ENCODE peak calls at places on chromosomes 12 and 14, in nine cellular contexts. One of them, this sample, is unnamed.

GRCh38 chr12:13173012-13173441 is 23.5 kb upstream of the EMP1 start:
- DNase-seq in mucosa of gallbladder: no peak
- DNase-seq in LoVo: no peak
- DNase-seq in stimulated activated CD8-positive, alpha-beta memory T cell treated with anti-CD3 and anti-CD28 coated beads, Interleukin-4, amount 100 ng/mL, for 1 hour: no peak
- DNase-seq in Calu3: no peak
- DNase-seq in renal cortical epithelial cell: peak
- DNase-seq in right cardiac atrium: no peak
- DNase-seq in heart left ventricle: no peak
- DNase-seq in NCI-H460: no peak
- DNase-seq in this sample: peak

GRCh38 chr12:11978985-11979384 is 91.8 kb upstream of the BCL2L14 start:
- DNase-seq in stimulated activated CD8-positive, alpha-beta memory T cell treated with anti-CD3 and anti-CD28 coated beads, Interleukin-4, amount 100 ng/mL, for 1 hour: no peak
- DNase-seq in renal cortical epithelial cell: peak
- DNase-seq in mucosa of gallbladder: no peak
- DNase-seq in Calu3: no peak
- DNase-seq in NCI-H460: no peak
- DNase-seq in LoVo: no peak
- DNase-seq in right cardiac atrium: no peak
- DNase-seq in heart left ventricle: no peak
- DNase-seq in this sample: no peak

GRCh38 chr12:21757665-21758064 is 16.8 kb downstream of the KCNJ8 start:
- DNase-seq in NCI-H460: no peak
- DNase-seq in right cardiac atrium: no peak
- DNase-seq in mucosa of gallbladder: no peak
- DNase-seq in LoVo: no peak
- DNase-seq in renal cortical epithelial cell: no peak
- DNase-seq in heart left ventricle: no peak
- DNase-seq in stimulated activated CD8-positive, alpha-beta memory T cell treated with anti-CD3 and anti-CD28 coated beads, Interleukin-4, amount 100 ng/mL, for 1 hour: no peak
- DNase-seq in Calu3: no peak
- DNase-seq in this sample: no peak

GRCh38 chr12:4274396-4274959 is 916 bp downstream of the CCND2 start:
- DNase-seq in right cardiac atrium: peak
- DNase-seq in stimulated activated CD8-positive, alpha-beta memory T cell treated with anti-CD3 and anti-CD28 coated beads, Interleukin-4, amount 100 ng/mL, for 1 hour: no peak
- DNase-seq in LoVo: no peak
- DNase-seq in Calu3: no peak
- DNase-seq in renal cortical epithelial cell: no peak
- DNase-seq in heart left ventricle: no peak
- DNase-seq in mucosa of gallbladder: no peak
- DNase-seq in NCI-H460: no peak
- DNase-seq in this sample: no peak

GRCh38 chr14:99120147-99121026 is 151.6 kb downstream of the BCL11B start:
- DNase-seq in heart left ventricle: no peak
- DNase-seq in LoVo: no peak
- DNase-seq in renal cortical epithelial cell: no peak
- DNase-seq in stimulated activated CD8-positive, alpha-beta memory T cell treated with anti-CD3 and anti-CD28 coated beads, Interleukin-4, amount 100 ng/mL, for 1 hour: no peak
- DNase-seq in NCI-H460: no peak
- DNase-seq in Calu3: no peak
- DNase-seq in right cardiac atrium: no peak
- DNase-seq in mucosa of gallbladder: no peak
- DNase-seq in this sample: no peak

GRCh38 chr14:67491741-67492504 is 3.4 kb upstream of the TMEM229B start:
- DNase-seq in Calu3: no peak
- DNase-seq in heart left ventricle: peak
- DNase-seq in LoVo: no peak
- DNase-seq in NCI-H460: no peak
- DNase-seq in right cardiac atrium: peak
- DNase-seq in stimulated activated CD8-positive, alpha-beta memory T cell treated with anti-CD3 and anti-CD28 coated beads, Interleukin-4, amount 100 ng/mL, for 1 hour: no peak
- DNase-seq in mucosa of gallbladder: no peak
- DNase-seq in renal cortical epithelial cell: no peak
- DNase-seq in this sample: no peak

GRCh38 chr12:5997260-5997659 is 52.2 kb upstream of the ANO2 start:
- DNase-seq in right cardiac atrium: no peak
- DNase-seq in Calu3: no peak
- DNase-seq in heart left ventricle: no peak
- DNase-seq in mucosa of gallbladder: no peak
- DNase-seq in renal cortical epithelial cell: no peak
- DNase-seq in LoVo: no peak
- DNase-seq in NCI-H460: no peak
- DNase-seq in stimulated activated CD8-positive, alpha-beta memory T cell treated with anti-CD3 and anti-CD28 coated beads, Interleukin-4, amount 100 ng/mL, for 1 hour: no peak
- DNase-seq in this sample: no peak

GRCh38 chr12:77746108-77746507 is 84.6 kb upstream of the NAV3 start:
- DNase-seq in Calu3: peak
- DNase-seq in renal cortical epithelial cell: peak
- DNase-seq in LoVo: no peak
- DNase-seq in mucosa of gallbladder: no peak
- DNase-seq in stimulated activated CD8-positive, alpha-beta memory T cell treated with anti-CD3 and anti-CD28 coated beads, Interleukin-4, amount 100 ng/mL, for 1 hour: no peak
- DNase-seq in heart left ventricle: no peak
- DNase-seq in right cardiac atrium: no peak
- DNase-seq in NCI-H460: no peak
- DNase-seq in this sample: no peak

GRCh38 chr12:31017535-31017934 is 56.1 kb upstream of the DDX11 start:
- DNase-seq in Calu3: no peak
- DNase-seq in renal cortical epithelial cell: no peak
- DNase-seq in mucosa of gallbladder: no peak
- DNase-seq in stimulated activated CD8-positive, alpha-beta memory T cell treated with anti-CD3 and anti-CD28 coated beads, Interleukin-4, amount 100 ng/mL, for 1 hour: no peak
- DNase-seq in NCI-H460: no peak
- DNase-seq in heart left ventricle: no peak
- DNase-seq in LoVo: no peak
- DNase-seq in right cardiac atrium: no peak
- DNase-seq in this sample: no peak

GRCh38 chr12:82694970-82695369 is 8.3 kb downstream of the TMTC2 start:
- DNase-seq in renal cortical epithelial cell: no peak
- DNase-seq in heart left ventricle: no peak
- DNase-seq in LoVo: no peak
- DNase-seq in mucosa of gallbladder: no peak
- DNase-seq in right cardiac atrium: no peak
- DNase-seq in Calu3: no peak
- DNase-seq in stimulated activated CD8-positive, alpha-beta memory T cell treated with anti-CD3 and anti-CD28 coated beads, Interleukin-4, amount 100 ng/mL, for 1 hour: no peak
- DNase-seq in NCI-H460: no peak
- DNase-seq in this sample: no peak

GRCh38 chr14:82084813-82085212 is 551.2 kb upstream of the SEL1L start:
- DNase-seq in LoVo: no peak
- DNase-seq in renal cortical epithelial cell: no peak
- DNase-seq in Calu3: no peak
- DNase-seq in right cardiac atrium: no peak
- DNase-seq in heart left ventricle: no peak
- DNase-seq in mucosa of gallbladder: no peak
- DNase-seq in NCI-H460: no peak
- DNase-seq in stimulated activated CD8-positive, alpha-beta memory T cell treated with anti-CD3 and anti-CD28 coated beads, Interleukin-4, amount 100 ng/mL, for 1 hour: no peak
- DNase-seq in this sample: no peak

GRCh38 chr14:54564071-54564798 is 2.7 kb upstream of the SAMD4A start:
- DNase-seq in stimulated activated CD8-positive, alpha-beta memory T cell treated with anti-CD3 and anti-CD28 coated beads, Interleukin-4, amount 100 ng/mL, for 1 hour: no peak
- DNase-seq in right cardiac atrium: no peak
- DNase-seq in heart left ventricle: no peak
- DNase-seq in renal cortical epithelial cell: peak
- DNase-seq in Calu3: no peak
- DNase-seq in mucosa of gallbladder: no peak
- DNase-seq in NCI-H460: peak
- DNase-seq in LoVo: peak
- DNase-seq in this sample: no peak